ENCODE peak calls at places on chromosomes 16 and 17, in four cellular contexts. Z, X, W and A are unnamed samples.
A peak's percentile ranks its signal among the peaks of the same experiment; 100 is the strongest.

GRCh38 chr16:19559242-19559910 is 3.9 kb downstream of the VPS35L start:
- DNase-seq in W (peak; percentile 23), X (no peak), Z (peak; percentile 35), A (peak; percentile 58)

GRCh38 chr17:64309710-64310109 is 46.6 kb upstream of the TEX2 start:
- DNase-seq in Z (no peak), X (no peak), W (no peak), A (no peak)

GRCh38 chr17:7912927-7913524 is 3.1 kb downstream of the RNF227 start:
- DNase-seq in Z (peak; percentile 79), X (peak; percentile 43), W (peak; percentile 51), A (peak; percentile 77)

GRCh38 chr16:48479955-48480354 is 94.7 kb upstream of the SIAH1 start:
- DNase-seq in X (no peak), W (no peak), Z (no peak), A (peak; percentile 74)

GRCh38 chr16:86502856-86503748 is 7.2 kb upstream of the FOXF1 start:
- DNase-seq in X (no peak), W (no peak), Z (no peak), A (no peak)

GRCh38 chr16:31458073-31458834 is 1.0 kb upstream of the ARMC5 start:
- DNase-seq in Z (peak; percentile 41), W (peak; percentile 49), X (no peak), A (peak; percentile 95)

GRCh38 chr17:69947027-69947759 is 127.8 kb upstream of the KCNJ16 start:
- DNase-seq in X (no peak), Z (no peak), W (peak; percentile 57), A (no peak)

GRCh38 chr17:81380117-81380516 is 15.1 kb upstream of the BAHCC1 start:
- DNase-seq in Z (no peak), W (no peak), X (no peak), A (no peak)

GRCh38 chr17:52721932-52722331 is 563.4 kb upstream of the CA10 start:
- DNase-seq in W (no peak), X (no peak), Z (no peak), A (no peak)

GRCh38 chr16:86740817-86741799 is 162.8 kb downstream of the FOXL1 start:
- DNase-seq in Z (peak; percentile 39), X (no peak), W (no peak), A (peak; percentile 29)

GRCh38 chr17:40648326-40648968 is 829 bp upstream of the SMARCE1 start:
- DNase-seq in X (no peak), W (no peak), Z (peak; percentile 28), A (peak; percentile 56)

GRCh38 chr16:67884-68789 is 4.3 kb downstream of the RHBDF1 start:
- DNase-seq in X (no peak), W (no peak), Z (no peak), A (no peak)

GRCh38 chr17:35103271-35103670 is 16.4 kb downstream of the RAD51D start:
- DNase-seq in X (no peak), W (no peak), Z (no peak), A (no peak)

GRCh38 chr16:84098939-84099338 is 17.8 kb downstream of the MBTPS1 start:
- DNase-seq in X (no peak), W (no peak), Z (no peak), A (no peak)

GRCh38 chr17:909642-910323 is 69.8 kb downstream of the NXN start:
- DNase-seq in X (no peak), W (no peak), Z (no peak), A (no peak)

GRCh38 chr17:45792995-45793755 is 9.1 kb downstream of the CRHR1 start:
- DNase-seq in X (no peak), W (no peak), Z (no peak), A (no peak)

GRCh38 chr17:41061969-41062368 is 2.1 kb upstream of the KRTAP2-3 start:
- DNase-seq in X (no peak), W (no peak), Z (peak; percentile 23), A (peak; percentile 62)

DNA sequence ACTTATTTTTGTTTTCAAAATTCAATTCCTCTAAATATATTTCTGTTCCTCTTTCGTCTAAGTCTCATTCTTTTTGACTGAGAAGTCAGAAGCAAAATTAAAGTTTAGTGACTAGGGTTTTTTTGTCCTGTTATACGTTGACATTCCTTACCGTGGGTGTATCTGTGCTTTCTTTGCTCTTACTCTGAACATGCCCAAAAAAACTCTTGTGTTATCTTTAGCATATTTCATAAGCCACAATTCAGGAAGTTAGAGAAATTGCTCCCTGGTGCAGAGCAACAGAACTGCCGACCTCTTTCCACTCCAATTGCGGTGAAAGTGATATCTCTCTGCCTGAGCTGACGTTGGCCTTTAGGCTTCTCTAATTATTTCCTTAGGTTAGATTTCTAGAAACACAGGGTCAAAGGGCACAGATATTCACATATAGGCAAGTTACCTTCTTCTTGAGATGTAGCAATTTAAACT is 65.7 kb downstream of the CENPV start:
- DNase-seq in W (peak; percentile 36), X (peak; percentile 80), Z (no peak), A (peak; percentile 48)
- H3K4me2 ChIP-seq in W (peak overlapping the region; percentile 81), X (peak overlapping the region; percentile 92), Z (peak overlapping the region; percentile 74), A (no peak overlapping the region)

GRCh38 chr16:55471448-55472097 is 7.4 kb upstream of the MMP2 start:
- DNase-seq in Z (no peak), W (no peak), X (no peak), A (no peak)
- TF ChIP-seq POLR2AphosphoS2 in Z (no peak), W (no peak), X (no peak), A (no peak)

DNA sequence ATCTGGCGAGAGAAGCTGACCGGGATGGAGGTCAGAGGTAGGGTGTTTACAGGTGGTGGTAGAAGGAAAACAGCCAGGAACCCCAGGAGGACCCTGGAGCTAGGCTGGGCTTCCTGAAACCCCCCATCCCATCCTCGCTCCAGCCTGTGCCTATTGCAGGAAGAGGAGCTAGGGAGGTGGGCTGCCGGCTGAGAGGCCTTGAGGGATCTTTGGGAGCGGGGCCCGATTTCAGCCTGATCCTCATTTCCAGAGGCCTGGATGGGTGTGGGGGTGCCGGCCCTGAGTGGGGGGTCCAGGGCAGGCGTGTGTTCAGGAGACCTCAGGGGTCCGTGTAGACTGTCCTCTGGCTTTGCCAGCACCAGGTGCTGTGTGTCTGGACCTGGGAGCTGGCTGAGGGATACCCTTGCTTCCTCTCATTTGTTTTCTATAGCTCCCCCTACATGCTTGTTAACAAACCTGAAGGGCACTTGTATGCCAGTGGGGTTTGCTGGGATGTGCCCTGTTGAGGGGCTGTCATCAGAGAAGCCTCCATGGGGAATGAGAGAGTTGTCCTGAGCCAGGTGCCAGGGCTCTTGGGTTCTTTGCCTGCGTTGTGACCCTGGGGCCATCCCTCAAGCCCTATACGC is 18.9 kb upstream of the RAP1GAP2 start:
- DNase-seq in W (no peak), Z (no peak), X (no peak), A (no peak)
- H3K4me2 ChIP-seq in W (no peak overlapping the region), Z (peak overlapping the region; percentile 99), X (no peak overlapping the region), A (peak overlapping the region; percentile 98)

GRCh38 chr17:51640108-51640622 is 379.8 kb downstream of the UTP18 start:
- DNase-seq in Z (peak; percentile 84), X (no peak), W (peak; percentile 15), A (peak; percentile 16)
- TF ChIP-seq POLR2AphosphoS2 in Z (no peak), X (no peak), W (no peak), A (no peak)

GRCh38 chr17:78727057-78727456 is 55.0 kb downstream of the CYTH1 start:
- DNase-seq in W (no peak), Z (no peak), X (no peak), A (no peak)

GRCh38 chr17:78728495-78728894 is 53.6 kb downstream of the CYTH1 start:
- DNase-seq in W (no peak), Z (no peak), X (no peak), A (no peak)

GRCh38 chr17:78729636-78730035 is 52.4 kb downstream of the CYTH1 start:
- DNase-seq in Z (no peak), X (no peak), W (no peak), A (no peak)

GRCh38 chr17:78726471-78727010 is 55.5 kb downstream of the CYTH1 start:
- DNase-seq in X (no peak), W (no peak), Z (no peak), A (no peak)

DNA sequence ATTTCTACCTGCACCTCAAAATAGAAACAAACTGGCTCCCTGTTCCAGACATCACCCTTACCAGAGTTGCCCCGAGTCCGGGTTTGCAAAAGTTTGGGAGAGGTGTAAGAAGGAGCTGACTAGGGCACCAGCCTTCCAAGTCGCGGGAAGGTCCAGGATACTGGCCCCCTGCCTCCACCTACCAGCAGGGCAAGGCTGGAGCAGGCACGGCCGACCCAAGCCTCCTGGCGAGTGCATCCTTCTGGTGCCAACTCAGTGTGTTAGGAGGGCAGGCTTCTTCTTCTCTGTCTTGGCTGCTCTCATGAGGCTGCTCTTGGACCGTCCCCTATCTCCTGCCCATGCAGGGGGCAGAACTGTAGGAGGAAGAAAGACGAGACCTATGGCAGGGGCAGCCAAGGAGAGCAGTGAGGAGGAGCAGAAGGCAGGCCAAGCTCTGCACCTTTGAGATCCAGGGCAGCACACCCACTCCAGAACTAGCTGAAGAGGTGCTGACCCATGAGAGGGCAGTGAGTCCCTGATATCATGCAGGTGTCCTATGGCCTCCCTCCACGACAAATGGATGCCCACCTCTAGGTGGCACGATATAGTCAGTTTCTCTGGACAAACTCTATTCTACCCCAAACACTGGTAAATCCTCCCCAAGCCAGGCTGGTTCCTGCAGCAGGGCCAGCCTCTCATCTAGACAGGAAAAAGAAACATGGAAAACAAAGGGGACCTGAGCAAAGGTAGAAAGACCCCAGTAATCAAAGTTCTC is 54.4 kb downstream of the CYTH1 start:
- DNase-seq in X (no peak), Z (no peak), W (no peak), A (no peak)
- H3K4me2 ChIP-seq in X (peak overlapping the region; percentile 90), Z (no peak overlapping the region), W (no peak overlapping the region), A (no peak overlapping the region)

GRCh38 chr16:80203821-80204220 is 337.0 kb upstream of the DYNLRB2 start:
- DNase-seq in W (no peak), Z (no peak), X (no peak), A (no peak)

GRCh38 chr16:80202831-80203230 is 338.0 kb upstream of the DYNLRB2 start:
- DNase-seq in W (no peak), Z (no peak), X (no peak), A (no peak)

GRCh38 chr16:80210787-80211186 is 330.0 kb upstream of the DYNLRB2 start:
- DNase-seq in W (no peak), Z (no peak), X (no peak), A (no peak)

GRCh38 chr16:80208015-80208414 is 332.8 kb upstream of the DYNLRB2 start:
- DNase-seq in W (no peak), Z (no peak), X (no peak), A (no peak)

GRCh38 chr16:80208750-80209149 is 332.0 kb upstream of the DYNLRB2 start:
- DNase-seq in Z (no peak), W (no peak), X (no peak), A (no peak)
- TF ChIP-seq POLR2AphosphoS2 in Z (no peak), W (no peak), X (no peak), A (no peak)

GRCh38 chr17:76722279-76722678 is 4.1 kb downstream of the JMJD6 start:
- DNase-seq in Z (no peak), W (no peak), X (no peak), A (no peak)

GRCh38 chr17:76725580-76726230 is 701 bp downstream of the JMJD6 start:
- DNase-seq in Z (peak; percentile 71), W (peak; percentile 85), X (no peak), A (peak; percentile 43)

GRCh38 chr17:76721463-76721862 is 4.9 kb downstream of the JMJD6 start:
- DNase-seq in X (no peak), W (no peak), Z (no peak), A (no peak)

GRCh38 chr17:76726231-76726765 is at the start of gene JMJD6:
- DNase-seq in X (peak; percentile 86), Z (peak; percentile 99), W (peak; percentile 94), A (peak; percentile 93)

DNA sequence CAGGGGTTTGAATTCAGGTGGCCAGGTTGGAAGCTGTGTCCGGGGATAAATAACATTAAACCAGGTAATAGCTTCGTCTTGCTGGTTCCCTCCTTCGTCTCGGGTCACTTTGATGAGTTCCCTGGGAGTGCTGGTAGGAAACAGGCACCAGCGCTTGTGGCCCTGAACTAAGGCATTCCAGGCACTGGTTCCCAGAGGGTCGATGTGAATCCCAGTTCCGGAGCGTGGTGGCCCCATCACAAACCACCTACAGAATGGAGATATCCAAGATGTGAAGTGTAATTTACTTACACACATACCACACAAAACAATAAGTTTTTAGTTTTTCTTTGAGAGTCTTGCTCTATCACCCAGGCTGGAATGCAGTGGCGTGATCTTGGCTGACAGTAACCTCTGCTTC is 2.6 kb downstream of the JMJD6 start:
- DNase-seq in W (no peak), X (no peak), Z (no peak), A (no peak)
- H3K4me2 ChIP-seq in W (no peak overlapping the region), X (peak overlapping the region; percentile 7), Z (no peak overlapping the region), A (peak overlapping the region; percentile 28)